ENCODE peak calls at places on chromosomes 7 and 10, in ten cellular contexts. One of them, this sample, is unnamed. For H3K27me3, the result is how much of the 10 kb centered on the place peaks cover.

GRCh38 chr7:111987115-111987826 is 218.9 kb downstream of the DOCK4 start:
- DNase-seq in cardiac muscle cell: no peak
- DNase-seq in brain microvascular endothelial cell: no peak
- DNase-seq in aorta: no peak
- DNase-seq in mesendoderm: peak
- DNase-seq in lower lobe of right lung: no peak
- DNase-seq in psoas muscle: no peak
- DNase-seq in SK-N-SH: no peak
- DNase-seq in iPS DF 6.9: no peak
- DNase-seq in ovary: no peak
- DNase-seq in this sample: no peak

GRCh38 chr7:618539-619355 is 99.1 kb upstream of the PDGFA start:
- DNase-seq in SK-N-SH: no peak
- DNase-seq in lower lobe of right lung: no peak
- DNase-seq in iPS DF 6.9: no peak
- DNase-seq in aorta: peak
- DNase-seq in mesendoderm: no peak
- DNase-seq in psoas muscle: no peak
- DNase-seq in ovary: no peak
- DNase-seq in brain microvascular endothelial cell: no peak
- DNase-seq in cardiac muscle cell: no peak
- DNase-seq in this sample: no peak

GRCh38 chr7:39733881-39734571 is 110.7 kb downstream of the RALA start:
- DNase-seq in psoas muscle: no peak
- DNase-seq in cardiac muscle cell: no peak
- DNase-seq in brain microvascular endothelial cell: peak
- DNase-seq in SK-N-SH: no peak
- DNase-seq in ovary: no peak
- DNase-seq in aorta: no peak
- DNase-seq in iPS DF 6.9: no peak
- DNase-seq in mesendoderm: peak
- DNase-seq in lower lobe of right lung: no peak
- DNase-seq in this sample: no peak

GRCh38 chr10:61399386-61399785 is 53.8 kb downstream of the TMEM26 start:
- DNase-seq in cardiac muscle cell: no peak
- DNase-seq in psoas muscle: no peak
- DNase-seq in brain microvascular endothelial cell: peak
- DNase-seq in ovary: no peak
- DNase-seq in iPS DF 6.9: no peak
- DNase-seq in mesendoderm: no peak
- DNase-seq in lower lobe of right lung: no peak
- DNase-seq in aorta: no peak
- DNase-seq in SK-N-SH: no peak
- DNase-seq in this sample: no peak

GRCh38 chr10:73887038-73888015 is 13.0 kb upstream of the CAMK2G start:
- DNase-seq in mesendoderm: peak
- DNase-seq in brain microvascular endothelial cell: peak
- DNase-seq in psoas muscle: peak
- DNase-seq in cardiac muscle cell: no peak
- DNase-seq in ovary: peak
- DNase-seq in SK-N-SH: peak
- DNase-seq in aorta: peak
- DNase-seq in iPS DF 6.9: no peak
- DNase-seq in lower lobe of right lung: peak
- DNase-seq in this sample: no peak

GRCh38 chr10:99224766-99225165 is 10.9 kb downstream of the HPSE2 start:
- DNase-seq in ovary: no peak
- DNase-seq in SK-N-SH: no peak
- DNase-seq in mesendoderm: no peak
- DNase-seq in lower lobe of right lung: no peak
- DNase-seq in brain microvascular endothelial cell: no peak
- DNase-seq in cardiac muscle cell: no peak
- DNase-seq in aorta: no peak
- DNase-seq in psoas muscle: no peak
- DNase-seq in iPS DF 6.9: no peak
- DNase-seq in this sample: no peak

GRCh38 chr7:51789494-51789893 is 472.9 kb upstream of the COBL start:
- DNase-seq in SK-N-SH: peak
- DNase-seq in psoas muscle: no peak
- DNase-seq in mesendoderm: peak
- DNase-seq in brain microvascular endothelial cell: no peak
- DNase-seq in aorta: no peak
- DNase-seq in ovary: no peak
- DNase-seq in iPS DF 6.9: no peak
- DNase-seq in lower lobe of right lung: no peak
- DNase-seq in cardiac muscle cell: peak
- DNase-seq in this sample: no peak

GRCh38 chr7:92696584-92696983 is 106.4 kb upstream of the FAM133B start:
- DNase-seq in iPS DF 6.9: no peak
- DNase-seq in SK-N-SH: no peak
- DNase-seq in cardiac muscle cell: no peak
- DNase-seq in brain microvascular endothelial cell: no peak
- DNase-seq in lower lobe of right lung: no peak
- DNase-seq in aorta: no peak
- DNase-seq in mesendoderm: no peak
- DNase-seq in psoas muscle: no peak
- DNase-seq in ovary: no peak
- DNase-seq in this sample: no peak

GRCh38 chr7:96315109-96315480 is 6.8 kb downstream of the SLC25A13 start:
- DNase-seq in psoas muscle: no peak
- DNase-seq in mesendoderm: peak
- DNase-seq in lower lobe of right lung: no peak
- DNase-seq in aorta: no peak
- DNase-seq in ovary: no peak
- DNase-seq in iPS DF 6.9: no peak
- DNase-seq in brain microvascular endothelial cell: no peak
- DNase-seq in cardiac muscle cell: no peak
- DNase-seq in SK-N-SH: no peak
- DNase-seq in this sample: no peak

GRCh38 chr7:150404172-150404784 is 25.1 kb downstream of the ZNF775 start:
- DNase-seq in ovary: no peak
- DNase-seq in lower lobe of right lung: no peak
- DNase-seq in SK-N-SH: no peak
- DNase-seq in aorta: no peak
- DNase-seq in cardiac muscle cell: no peak
- DNase-seq in iPS DF 6.9: no peak
- DNase-seq in psoas muscle: no peak
- DNase-seq in brain microvascular endothelial cell: no peak
- DNase-seq in mesendoderm: no peak
- DNase-seq in this sample: no peak

GRCh38 chr10:50275650-50276235 is 24.4 kb upstream of the ASAH2 start:
- DNase-seq in iPS DF 6.9: no peak
- DNase-seq in aorta: no peak
- DNase-seq in cardiac muscle cell: peak
- DNase-seq in ovary: no peak
- DNase-seq in SK-N-SH: peak
- DNase-seq in psoas muscle: peak
- DNase-seq in lower lobe of right lung: peak
- DNase-seq in mesendoderm: peak
- DNase-seq in brain microvascular endothelial cell: peak
- DNase-seq in this sample: peak

DNA sequence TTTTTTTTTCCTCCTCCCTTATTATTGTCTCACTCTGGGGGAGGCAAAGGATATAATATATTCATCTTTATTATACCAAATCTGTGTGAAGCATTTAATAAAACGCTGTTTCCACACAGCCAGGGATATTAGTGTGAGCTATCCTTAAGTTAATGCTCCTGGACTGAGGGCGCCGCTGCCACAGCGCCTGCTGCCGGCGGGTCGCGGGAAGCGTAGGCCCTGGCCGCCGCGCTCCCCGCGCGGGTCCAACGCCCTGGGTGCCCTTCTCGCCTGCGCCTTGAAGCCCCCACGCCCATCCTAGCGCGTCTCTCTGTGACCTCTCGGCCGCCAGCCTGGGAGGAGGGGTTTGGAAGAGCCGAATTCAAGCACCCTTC is 9.5 kb upstream of the LBX1 start:
- DNase-seq in SK-N-SH: no peak
- DNase-seq in ovary: no peak
- DNase-seq in aorta: peak
- DNase-seq in brain microvascular endothelial cell: no peak
- DNase-seq in mesendoderm: no peak
- DNase-seq in iPS DF 6.9: no peak
- DNase-seq in cardiac muscle cell: peak
- DNase-seq in psoas muscle: no peak
- DNase-seq in lower lobe of right lung: no peak
- DNase-seq in this sample: no peak
- H3K27me3 ChIP-seq in SK-N-SH: half or more
- H3K27me3 ChIP-seq in ovary: under half
- H3K27me3 ChIP-seq in aorta: under half
- H3K27me3 ChIP-seq in brain microvascular endothelial cell: half or more
- H3K27me3 ChIP-seq in mesendoderm: under half
- H3K27me3 ChIP-seq in iPS DF 6.9: half or more
- H3K27me3 ChIP-seq in cardiac muscle cell: half or more
- H3K27me3 ChIP-seq in psoas muscle: under half
- H3K27me3 ChIP-seq in lower lobe of right lung: half or more
- H3K27me3 ChIP-seq in this sample: half or more

GRCh38 chr10:74889662-74889998 is 63.2 kb downstream of the KAT6B start:
- DNase-seq in mesendoderm: no peak
- DNase-seq in iPS DF 6.9: no peak
- DNase-seq in cardiac muscle cell: no peak
- DNase-seq in aorta: no peak
- DNase-seq in brain microvascular endothelial cell: no peak
- DNase-seq in lower lobe of right lung: no peak
- DNase-seq in SK-N-SH: no peak
- DNase-seq in psoas muscle: no peak
- DNase-seq in ovary: no peak
- DNase-seq in this sample: no peak
- H3K27ac ChIP-seq in mesendoderm: no peak
- H3K27ac ChIP-seq in iPS DF 6.9: no peak
- H3K27ac ChIP-seq in cardiac muscle cell: no peak
- H3K27ac ChIP-seq in aorta: no peak
- H3K27ac ChIP-seq in brain microvascular endothelial cell: no peak
- H3K27ac ChIP-seq in lower lobe of right lung: no peak
- H3K27ac ChIP-seq in SK-N-SH: no peak
- H3K27ac ChIP-seq in psoas muscle: peak
- H3K27ac ChIP-seq in ovary: peak
- H3K27ac ChIP-seq in this sample: no peak

GRCh38 chr7:103011650-103012049 is 62.9 kb downstream of the FBXL13 start:
- DNase-seq in brain microvascular endothelial cell: no peak
- DNase-seq in aorta: no peak
- DNase-seq in mesendoderm: no peak
- DNase-seq in psoas muscle: no peak
- DNase-seq in cardiac muscle cell: no peak
- DNase-seq in SK-N-SH: no peak
- DNase-seq in iPS DF 6.9: no peak
- DNase-seq in ovary: no peak
- DNase-seq in lower lobe of right lung: no peak
- DNase-seq in this sample: no peak

GRCh38 chr7:103010220-103010607 is 64.4 kb downstream of the FBXL13 start:
- DNase-seq in ovary: no peak
- DNase-seq in SK-N-SH: no peak
- DNase-seq in cardiac muscle cell: no peak
- DNase-seq in psoas muscle: no peak
- DNase-seq in mesendoderm: no peak
- DNase-seq in lower lobe of right lung: no peak
- DNase-seq in aorta: no peak
- DNase-seq in brain microvascular endothelial cell: no peak
- DNase-seq in iPS DF 6.9: no peak
- DNase-seq in this sample: no peak

GRCh38 chr7:103009466-103010219 is 65.0 kb downstream of the FBXL13 start:
- DNase-seq in cardiac muscle cell: no peak
- DNase-seq in ovary: no peak
- DNase-seq in SK-N-SH: no peak
- DNase-seq in psoas muscle: no peak
- DNase-seq in mesendoderm: no peak
- DNase-seq in iPS DF 6.9: no peak
- DNase-seq in lower lobe of right lung: no peak
- DNase-seq in aorta: no peak
- DNase-seq in brain microvascular endothelial cell: no peak
- DNase-seq in this sample: no peak
- H3K4me3 ChIP-seq in cardiac muscle cell: no peak
- H3K4me3 ChIP-seq in ovary: no peak
- H3K4me3 ChIP-seq in SK-N-SH: no peak
- H3K4me3 ChIP-seq in psoas muscle: no peak
- H3K4me3 ChIP-seq in mesendoderm: no peak
- H3K4me3 ChIP-seq in iPS DF 6.9: no peak
- H3K4me3 ChIP-seq in lower lobe of right lung: no peak
- H3K4me3 ChIP-seq in aorta: no peak
- H3K4me3 ChIP-seq in brain microvascular endothelial cell: no peak
- H3K4me3 ChIP-seq in this sample: no peak

GRCh38 chr7:44318296-44318695 is 7.1 kb downstream of the CAMK2B start:
- DNase-seq in lower lobe of right lung: no peak
- DNase-seq in cardiac muscle cell: no peak
- DNase-seq in psoas muscle: no peak
- DNase-seq in SK-N-SH: no peak
- DNase-seq in iPS DF 6.9: no peak
- DNase-seq in brain microvascular endothelial cell: no peak
- DNase-seq in mesendoderm: no peak
- DNase-seq in aorta: no peak
- DNase-seq in ovary: no peak
- DNase-seq in this sample: no peak

GRCh38 chr7:44320141-44320540 is 5.3 kb downstream of the CAMK2B start:
- DNase-seq in lower lobe of right lung: no peak
- DNase-seq in aorta: no peak
- DNase-seq in cardiac muscle cell: no peak
- DNase-seq in psoas muscle: no peak
- DNase-seq in iPS DF 6.9: no peak
- DNase-seq in mesendoderm: no peak
- DNase-seq in ovary: no peak
- DNase-seq in brain microvascular endothelial cell: no peak
- DNase-seq in SK-N-SH: no peak
- DNase-seq in this sample: no peak

GRCh38 chr7:44321796-44322195 is 3.6 kb downstream of the CAMK2B start:
- DNase-seq in lower lobe of right lung: no peak
- DNase-seq in mesendoderm: no peak
- DNase-seq in aorta: no peak
- DNase-seq in ovary: no peak
- DNase-seq in iPS DF 6.9: no peak
- DNase-seq in SK-N-SH: peak
- DNase-seq in brain microvascular endothelial cell: no peak
- DNase-seq in psoas muscle: no peak
- DNase-seq in cardiac muscle cell: no peak
- DNase-seq in this sample: no peak

GRCh38 chr7:44322631-44323363 is 2.6 kb downstream of the CAMK2B start:
- DNase-seq in lower lobe of right lung: no peak
- DNase-seq in aorta: no peak
- DNase-seq in brain microvascular endothelial cell: no peak
- DNase-seq in mesendoderm: no peak
- DNase-seq in SK-N-SH: peak
- DNase-seq in cardiac muscle cell: no peak
- DNase-seq in iPS DF 6.9: no peak
- DNase-seq in psoas muscle: peak
- DNase-seq in ovary: no peak
- DNase-seq in this sample: no peak

DNA sequence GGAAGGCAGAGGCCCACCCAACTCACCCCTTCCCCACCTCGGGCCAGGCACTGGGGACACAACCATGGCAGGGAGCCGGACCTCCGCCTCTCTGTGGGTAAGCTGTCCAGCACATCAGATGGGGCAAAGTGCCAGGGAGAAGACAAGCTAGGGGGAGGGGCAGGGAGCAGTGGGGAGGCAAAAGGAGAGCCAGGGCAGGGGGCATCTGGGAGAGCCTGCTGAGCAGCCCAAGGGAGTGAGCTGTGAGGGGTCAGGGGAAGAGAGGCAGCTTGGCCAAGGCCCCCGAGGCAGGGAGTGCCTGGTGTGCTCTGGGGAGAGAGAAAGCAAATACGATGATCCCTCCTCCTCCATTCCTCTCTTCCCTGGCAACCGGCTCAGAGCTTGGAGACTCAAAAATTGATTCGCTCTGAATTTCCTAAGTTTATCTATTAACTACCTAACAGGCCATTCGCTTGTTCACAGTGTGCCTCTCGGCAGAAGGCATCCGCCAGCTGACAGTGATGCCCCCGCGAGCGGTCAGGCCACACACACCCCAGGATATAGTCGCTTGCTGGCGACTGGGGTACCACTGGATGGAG is 4.5 kb downstream of the CAMK2B start:
- DNase-seq in iPS DF 6.9: no peak
- DNase-seq in aorta: no peak
- DNase-seq in psoas muscle: peak
- DNase-seq in lower lobe of right lung: no peak
- DNase-seq in SK-N-SH: peak
- DNase-seq in cardiac muscle cell: no peak
- DNase-seq in brain microvascular endothelial cell: no peak
- DNase-seq in ovary: no peak
- DNase-seq in mesendoderm: no peak
- DNase-seq in this sample: no peak
- H3K27me3 ChIP-seq in iPS DF 6.9: under half
- H3K27me3 ChIP-seq in aorta: under half
- H3K27me3 ChIP-seq in psoas muscle: under half
- H3K27me3 ChIP-seq in lower lobe of right lung: under half
- H3K27me3 ChIP-seq in SK-N-SH: under half
- H3K27me3 ChIP-seq in cardiac muscle cell: half or more
- H3K27me3 ChIP-seq in brain microvascular endothelial cell: under half
- H3K27me3 ChIP-seq in ovary: under half
- H3K27me3 ChIP-seq in mesendoderm: under half
- H3K27me3 ChIP-seq in this sample: under half